ENCODE peak calls at places on chromosomes 11 and 22, in four cellular contexts. T, J, U and H are unnamed samples.

GRCh38 chr11:93648168-93648567 is 13.3 kb upstream of the CEP295 start:
- DNase-seq in U (no peak), J (peak; percentile 53), T (peak; percentile 10), H (no peak)

GRCh38 chr11:92976681-92977080 is 7.2 kb downstream of the MTNR1B start:
- DNase-seq in J (no peak), U (no peak), T (no peak), H (no peak)

GRCh38 chr22:21652547-21653545 is 10.7 kb downstream of the SDF2L1 start:
- DNase-seq in U (no peak), J (no peak), T (no peak), H (no peak)

GRCh38 chr22:44271010-44271500 is 41.7 kb downstream of the SHISAL1 start:
- DNase-seq in T (no peak), U (no peak), J (no peak), H (no peak)

GRCh38 chr22:23591203-23591791 is 11.2 kb upstream of the IGLL1 start:
- DNase-seq in T (peak; percentile 31), U (peak; percentile 69), J (peak; percentile 36), H (no peak)

GRCh38 chr11:69352181-69352580 is 58.2 kb downstream of the MYEOV start:
- DNase-seq in J (no peak), T (no peak), U (no peak), H (no peak)

GRCh38 chr11:95451682-95452081 is 220.7 kb upstream of the SESN3 start:
- DNase-seq in U (peak; percentile 74), T (no peak), J (peak; percentile 14), H (no peak)

GRCh38 chr22:31952459-31952858 is 8.1 kb downstream of the YWHAH start:
- DNase-seq in T (no peak), J (no peak), U (peak; percentile 82), H (no peak)

GRCh38 chr11:115497303-115497702 is 6.9 kb downstream of the CADM1 start:
- DNase-seq in U (no peak), T (no peak), J (peak; percentile 74), H (no peak)

GRCh38 chr11:73981051-73981805 is 1.4 kb downstream of the UCP2 start:
- DNase-seq in T (no peak), U (no peak), J (no peak), H (no peak)

GRCh38 chr11:81089242-81089641 is 1644.4 kb downstream of the FAM181B start:
- DNase-seq in J (no peak), U (no peak), T (no peak), H (no peak)

GRCh38 chr22:50416996-50417395 is 57.8 kb downstream of the SBF1 start:
- DNase-seq in T (no peak), J (no peak), U (no peak), H (no peak)

GRCh38 chr11:79263001-79263400 is 177.8 kb downstream of the TENM4 start:
- DNase-seq in T (no peak), U (no peak), J (no peak), H (no peak)

GRCh38 chr11:125289419-125290088 is 125.0 kb downstream of the PKNOX2 start:
- DNase-seq in T (no peak), U (no peak), J (no peak), H (no peak)

GRCh38 chr11:119205080-119205479 is 1.1 kb upstream of the CBL start:
- DNase-seq in T (peak; percentile 79), J (no peak), U (no peak), H (no peak)

GRCh38 chr11:73229321-73230275 is 11.5 kb downstream of the P2RY2 start:
- DNase-seq in U (no peak), T (no peak), J (no peak), H (no peak)

GRCh38 chr11:119370486-119371046 is 10.9 kb downstream of the USP2 start:
- DNase-seq in J (no peak), T (no peak), U (no peak), H (no peak)

GRCh38 chr11:65903068-65903481 is 2.9 kb upstream of the FOSL1 start:
- DNase-seq in T (peak; percentile 17), J (peak; percentile 99), U (peak; percentile 91), H (no peak)

GRCh38 chr11:83823461-83824025 is 537.4 kb upstream of the CCDC90B start:
- DNase-seq in J (no peak), T (no peak), U (no peak), H (no peak)

GRCh38 chr22:20084547-20085413 is 4.7 kb downstream of the DGCR8 start:
- DNase-seq in J (no peak), U (no peak), T (peak; percentile 9), H (no peak)

GRCh38 chr11:75341583-75341982 is 9.9 kb downstream of the ARRB1 start:
- DNase-seq in T (no peak), J (no peak), U (no peak), H (no peak)

GRCh38 chr11:64603411-64604110 is 12.5 kb downstream of the SLC22A12 start:
- DNase-seq in U (no peak), T (no peak), J (no peak), H (no peak)

GRCh38 chr22:17943533-17944204 is 80.7 kb downstream of the MICAL3 start:
- DNase-seq in J (no peak), T (no peak), U (no peak), H (no peak)

GRCh38 chr22:49062155-49063039 is 765.3 kb downstream of the BRD1 start:
- DNase-seq in J (peak; percentile 93), U (no peak), T (no peak), H (no peak)

GRCh38 chr11:73838443-73839122 is 38.1 kb downstream of the COA4 start:
- DNase-seq in T (no peak), J (peak; percentile 22), U (peak; percentile 43), H (no peak)

GRCh38 chr11:2419638-2420501 is 19.3 kb downstream of the TSSC4 start:
- DNase-seq in J (peak; percentile 71), T (peak; percentile 54), U (peak; percentile 88), H (peak; percentile 26)

GRCh38 chr11:30488304-30488998 is 97.7 kb downstream of the MPPED2 start:
- DNase-seq in T (no peak), U (no peak), J (peak; percentile 7), H (no peak)

GRCh38 chr11:103716363-103716762 is 320.1 kb upstream of the DDI1 start:
- DNase-seq in T (no peak), U (no peak), J (no peak), H (no peak)

GRCh38 chr22:36461665-36462474 is 19.6 kb downstream of the TXN2 start:
- DNase-seq in U (peak; percentile 76), J (peak; percentile 96), T (no peak), H (no peak)

GRCh38 chr11:37500425-37500824 is 902.4 kb upstream of the RAG2 start:
- DNase-seq in J (no peak), U (no peak), T (no peak), H (no peak)

GRCh38 chr22:40703174-40703573 is 23.9 kb downstream of the MCHR1 start:
- DNase-seq in T (no peak), U (no peak), J (no peak), H (no peak)

GRCh38 chr11:108754901-108755625 is 90.2 kb downstream of the DDX10 start:
- DNase-seq in J (no peak), T (no peak), U (no peak), H (no peak)

GRCh38 chr11:28110839-28111235 is 2.6 kb downstream of the METTL15 start:
- DNase-seq in U (peak; percentile 11), J (peak; percentile 17), T (peak; percentile 5), H (peak; percentile 14)

GRCh38 chr22:36536717-36537116 is 7.8 kb upstream of the EIF3D start:
- DNase-seq in U (no peak), J (no peak), T (no peak), H (no peak)

GRCh38 chr11:96061730-96062524 is 138.0 kb upstream of the MTMR2 start:
- DNase-seq in T (peak; percentile 7), U (no peak), J (no peak), H (no peak)

GRCh38 chr11:27087425-27087824 is 46.8 kb downstream of the BBOX1 start:
- DNase-seq in U (no peak), T (no peak), J (no peak), H (no peak)